ENCODE peak calls at places on chromosome 3, in eight cellular contexts. E, S, U, Q, J, D, M and K are unnamed samples.

GRCh38 chr3:107661447-107662108 is 138.8 kb downstream of the BBX start:
- DNase-seq in E (no peak), M (no peak), J (no peak), D (peak; percentile 8), S (no peak), Q (peak; percentile 40), U (no peak), K (peak; percentile 8)

GRCh38 chr3:98966862-98967554 is 65.5 kb upstream of the DCBLD2 start:
- DNase-seq in S (no peak), J (no peak), E (peak; percentile 93), U (no peak), M (no peak), D (no peak), Q (peak; percentile 95), K (no peak)

GRCh38 chr3:55572816-55573215 is 85.7 kb upstream of the WNT5A start:
- DNase-seq in Q (no peak), U (no peak), J (no peak), S (no peak), M (no peak), D (no peak), E (no peak), K (no peak)

GRCh38 chr3:14374444-14374883 is 27.9 kb upstream of the SLC6A6 start:
- DNase-seq in J (peak; percentile 73), D (no peak), Q (no peak), E (no peak), M (no peak), U (no peak), S (no peak), K (no peak)

GRCh38 chr3:45712434-45713110 is 23.4 kb downstream of the SACM1L start:
- DNase-seq in S (no peak), J (no peak), E (no peak), U (no peak), M (no peak), D (no peak), Q (no peak), K (no peak)

GRCh38 chr3:72265250-72265649 is 480.3 kb upstream of the PROK2 start:
- DNase-seq in Q (no peak), J (peak; percentile 47), S (no peak), E (peak; percentile 21), U (no peak), D (peak; percentile 50), M (peak; percentile 43), K (peak; percentile 62)

GRCh38 chr3:175386630-175387029 is 527.5 kb downstream of the NAALADL2 start:
- DNase-seq in J (no peak), M (no peak), Q (peak; percentile 85), S (no peak), E (no peak), D (no peak), U (no peak), K (peak; percentile 83)

GRCh38 chr3:129549006-129549800 is 6.2 kb downstream of the H1-8 start:
- DNase-seq in U (no peak), J (no peak), S (no peak), Q (peak; percentile 74), E (no peak), M (no peak), D (peak; percentile 34), K (no peak)

GRCh38 chr3:58065700-58066167 is 57.5 kb downstream of the FLNB start:
- DNase-seq in D (no peak), S (no peak), E (no peak), Q (no peak), M (peak; percentile 91), U (no peak), J (peak; percentile 22), K (no peak)

GRCh38 chr3:141320399-141321108 is 47.8 kb upstream of the ZBTB38 start:
- DNase-seq in Q (no peak), U (no peak), D (no peak), M (no peak), S (no peak), J (no peak), E (no peak), K (no peak)